ENCODE peak calls at places on chromosomes 4 and X, in five cellular contexts. J is HepG2, L is spleen, C is Panc1, G is HCT116. Y is an unnamed sample.

GRCh38 chrX:21529771-21530170 is 128.4 kb downstream of the KLHL34 start:
- DNase-seq in J (no peak), L (no peak), C (no peak), G (no peak), Y (no peak)

GRCh38 chr4:53654300-53654758 is 63.0 kb upstream of the LNX1 start:
- DNase-seq in J (no peak), L (no peak), C (no peak), G (no peak), Y (no peak)

GRCh38 chrX:108165349-108166111 is 74.0 kb downstream of the ATG4A start:
- DNase-seq in J (peak; percentile 33), L (no peak), C (peak; percentile 10), G (peak; percentile 15), Y (peak; percentile 3)

GRCh38 chr4:177455591-177455990 is 13.4 kb upstream of the AGA start:
- DNase-seq in J (no peak), L (no peak), C (no peak), G (no peak), Y (no peak)

GRCh38 chr4:8695237-8696219 is 103.0 kb downstream of the CPZ start:
- DNase-seq in J (no peak), L (no peak), C (no peak), G (no peak), Y (no peak)

GRCh38 chr4:183154701-183155391 is 55.8 kb downstream of the WWC2 start:
- DNase-seq in J (peak; percentile 96), L (no peak), C (no peak), G (no peak), Y (no peak)

GRCh38 chr4:155759372-155760252 is 791 bp downstream of the GUCY1B1 start:
- DNase-seq in J (no peak), L (peak; percentile 83), C (no peak), G (no peak), Y (no peak)

GRCh38 chr4:134935320-134935719 is 733.7 kb upstream of the PABPC4L start:
- DNase-seq in J (no peak), L (no peak), C (no peak), G (no peak), Y (no peak)

GRCh38 chr4:159384619-159385018 is 281.7 kb downstream of the RAPGEF2 start:
- DNase-seq in J (no peak), L (no peak), C (no peak), G (no peak), Y (no peak)

GRCh38 chrX:120617996-120618630 is 11.7 kb downstream of the C1GALT1C1 start:
- DNase-seq in J (no peak), L (no peak), C (no peak), G (no peak), Y (no peak)

GRCh38 chr4:185335579-185335978 is 60.1 kb downstream of the LRP2BP start:
- DNase-seq in J (no peak), L (no peak), C (no peak), G (no peak), Y (no peak)

GRCh38 chr4:95066011-95066410 is 308.3 kb downstream of the BMPR1B start:
- DNase-seq in J (no peak), L (no peak), C (no peak), G (no peak), Y (no peak)

GRCh38 chr4:185112104-185112503 is 31.0 kb upstream of the SLC25A4 start:
- DNase-seq in J (peak; percentile 31), L (no peak), C (peak; percentile 87), G (peak; percentile 97), Y (no peak)

GRCh38 chr4:117064297-117064696 is 21.1 kb downstream of the TRAM1L1 start:
- DNase-seq in J (no peak), L (no peak), C (no peak), G (no peak), Y (no peak)

DNA sequence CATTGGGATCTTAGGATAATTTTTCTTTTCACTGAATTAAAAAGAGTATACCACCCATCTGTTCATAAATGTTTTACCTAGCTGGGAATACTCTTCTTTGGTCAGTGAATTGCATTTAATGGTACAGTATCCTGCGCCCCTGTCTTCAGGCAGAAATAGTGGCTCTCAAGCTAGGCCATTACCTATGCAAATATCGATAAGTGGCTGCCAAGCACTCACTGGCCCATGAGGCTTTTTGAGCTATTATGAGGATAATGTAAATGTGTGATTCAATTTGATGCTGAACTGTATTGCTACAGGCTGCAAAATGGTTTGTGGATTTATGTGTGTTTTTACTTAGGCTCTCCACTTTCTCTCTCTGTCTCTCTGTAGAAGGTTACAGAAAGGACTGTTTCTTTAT is 30.1 kb upstream of the MTMR1 start:
- DNase-seq in J (no peak), L (no peak), C (no peak), G (no peak), Y (no peak)
- H3K4me3 ChIP-seq in J (no peak overlapping the region), L (no peak overlapping the region), C (no peak overlapping the region), G (no peak overlapping the region), Y (no peak overlapping the region)

DNA sequence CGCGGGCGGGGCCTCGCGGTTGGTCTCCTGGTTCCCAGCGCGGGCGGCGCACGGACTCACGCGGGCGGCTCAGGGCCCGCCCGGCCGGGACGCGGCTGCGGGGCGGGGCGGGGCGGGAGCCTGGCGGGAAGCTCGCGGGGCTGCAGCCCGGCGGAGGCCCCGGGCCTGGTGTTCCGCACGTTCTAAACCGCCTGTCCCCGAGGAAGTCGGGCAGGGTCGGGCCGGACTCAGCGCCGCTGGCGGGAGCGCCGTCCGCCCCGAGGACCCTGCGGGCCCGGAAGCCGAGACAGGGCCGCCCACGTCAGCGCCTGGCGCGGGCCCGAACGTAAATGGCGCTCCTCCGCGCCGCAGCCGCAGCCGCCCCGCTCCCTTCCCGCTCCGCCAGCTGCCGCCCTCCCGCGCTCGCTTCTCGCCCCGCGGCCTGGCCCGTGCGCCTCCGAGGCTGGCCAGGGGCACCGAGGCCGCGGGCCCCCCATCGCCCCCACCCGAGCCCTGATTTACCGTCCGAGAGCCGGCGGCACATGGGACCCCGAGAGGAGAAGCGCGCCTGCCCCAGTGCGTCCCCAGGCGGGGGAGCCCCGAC is 309 bp upstream of the CTBP1 start:
- DNase-seq in J (peak; percentile 56), L (peak; percentile 97), C (no peak), G (peak; percentile 64), Y (peak; percentile 68)
- TF ChIP-seq POLR2AphosphoS5 in J (no peak), L (peak; percentile 75), C (no peak), G (peak; percentile 63), Y (peak; percentile 40)

GRCh38 chr4:89838005-89838404 is 1.0 kb upstream of the SNCA start:
- DNase-seq in J (no peak), L (no peak), C (no peak), G (no peak), Y (no peak)
- H3K4me3 ChIP-seq in J (no peak overlapping the region), L (no peak overlapping the region), C (peak overlapping the region; percentile 51), G (peak overlapping the region; percentile 60), Y (no peak overlapping the region)

GRCh38 chr4:3252831-3253641 is 4.1 kb downstream of the MSANTD1 start:
- DNase-seq in J (no peak), L (peak; percentile 78), C (no peak), G (no peak), Y (no peak)
- TF ChIP-seq POLR2AphosphoS5 in J (no peak), L (peak; percentile 14), C (no peak), G (no peak), Y (no peak)

GRCh38 chrX:150504399-150505186 is 63.8 kb upstream of the MTM1 start:
- DNase-seq in J (no peak), L (no peak), C (no peak), G (no peak), Y (no peak)

GRCh38 chrX:150507251-150507856 is 61.1 kb upstream of the MTM1 start:
- DNase-seq in J (no peak), L (no peak), C (no peak), G (no peak), Y (no peak)

GRCh38 chrX:150508018-150508417 is 60.4 kb upstream of the MTM1 start:
- DNase-seq in J (no peak), L (no peak), C (no peak), G (no peak), Y (no peak)

GRCh38 chrX:150506020-150506419 is 62.4 kb upstream of the MTM1 start:
- DNase-seq in J (no peak), L (no peak), C (no peak), G (no peak), Y (no peak)

DNA sequence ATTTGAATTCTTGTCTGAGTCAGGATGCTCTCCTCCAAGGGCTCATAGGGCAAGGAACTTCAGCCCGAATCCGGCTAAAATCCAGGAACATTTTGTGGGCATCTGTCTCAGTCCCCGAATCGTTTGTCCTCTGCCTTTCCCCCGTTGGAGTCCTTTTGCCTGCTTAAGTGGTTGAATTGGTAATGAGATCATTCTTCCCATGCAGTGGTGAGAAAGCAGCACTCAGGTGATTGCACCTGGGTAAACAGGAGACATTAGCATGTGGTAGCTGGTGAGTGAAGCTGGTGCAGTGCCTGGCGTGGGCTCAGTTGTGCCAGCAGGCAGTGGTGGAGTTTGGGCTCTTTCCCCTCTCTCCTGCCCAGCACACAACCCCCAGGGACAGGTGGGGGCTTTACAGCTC is 61.9 kb upstream of the MTM1 start:
- DNase-seq in J (no peak), L (no peak), C (no peak), G (no peak), Y (no peak)
- H3K4me3 ChIP-seq in J (no peak overlapping the region), L (no peak overlapping the region), C (no peak overlapping the region), G (no peak overlapping the region), Y (no peak overlapping the region)

GRCh38 chrX:130158311-130158710 is 7.3 kb downstream of the AIFM1 start:
- DNase-seq in J (no peak), L (no peak), C (no peak), G (no peak), Y (no peak)

GRCh38 chrX:130159776-130160175 is 5.9 kb downstream of the AIFM1 start:
- DNase-seq in J (no peak), L (no peak), C (no peak), G (no peak), Y (no peak)

GRCh38 chrX:130165181-130165702 is 399 bp downstream of the AIFM1 start:
- DNase-seq in J (peak; percentile 1), L (no peak), C (no peak), G (no peak), Y (no peak)

GRCh38 chrX:130163350-130163851 is 2.2 kb downstream of the AIFM1 start:
- DNase-seq in J (peak; percentile 8), L (no peak), C (no peak), G (no peak), Y (no peak)

GRCh38 chrX:130162094-130162493 is 3.5 kb downstream of the AIFM1 start:
- DNase-seq in J (no peak), L (no peak), C (no peak), G (no peak), Y (no peak)
- TF ChIP-seq POLR2AphosphoS5 in J (no peak), L (no peak), C (no peak), G (no peak), Y (no peak)

DNA sequence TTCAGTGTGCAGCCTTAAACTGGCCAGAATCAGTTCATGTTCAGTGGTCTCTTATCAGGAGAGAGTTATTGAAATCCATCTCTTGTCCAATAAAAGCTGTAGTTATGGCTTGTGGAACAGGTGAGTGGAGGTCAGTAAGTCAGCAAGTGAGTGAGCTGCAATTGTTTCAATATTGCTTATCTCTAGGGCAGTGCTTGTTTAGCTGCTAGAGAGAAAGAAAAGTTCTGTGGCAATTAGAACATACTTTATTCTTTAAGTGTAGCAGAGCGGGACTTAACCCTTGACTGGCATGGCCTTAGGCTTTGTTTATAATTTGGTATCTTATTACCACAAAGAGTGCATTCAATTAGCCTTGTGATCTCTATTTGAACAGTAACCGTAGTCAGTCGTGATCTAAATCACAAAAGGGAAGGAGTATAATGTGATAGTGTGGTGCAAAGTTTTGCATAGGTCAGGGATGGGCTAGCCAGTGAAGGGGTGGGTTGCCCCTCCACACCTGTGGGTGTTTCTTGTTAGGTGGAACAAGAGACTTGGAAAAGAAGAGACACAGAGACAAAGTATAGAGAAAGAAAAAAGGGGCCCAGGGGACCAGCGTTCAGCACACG is 6.9 kb upstream of the ETDC start:
- DNase-seq in J (no peak), L (no peak), C (no peak), G (no peak), Y (no peak)
- H3K4me3 ChIP-seq in J (no peak overlapping the region), L (no peak overlapping the region), C (no peak overlapping the region), G (no peak overlapping the region), Y (no peak overlapping the region)